ENCODE peak calls at places on chromosomes 12 and 14, in four cellular contexts. Y, V, E and O are unnamed samples.

GRCh38 chr12:125382896-125383295 is 317.7 kb downstream of the AACS start:
- DNase-seq in V (no peak), Y (no peak), E (no peak), O (no peak)

GRCh38 chr12:108381793-108382436 is 42.8 kb upstream of the CMKLR1 start:
- DNase-seq in Y (no peak), V (no peak), E (peak), O (no peak)

GRCh38 chr14:99463974-99464373 is 16.7 kb downstream of the SETD3 start:
- DNase-seq in Y (no peak), E (no peak), V (no peak), O (no peak)

GRCh38 chr12:32501835-32502333 is 102.5 kb downstream of the FGD4 start:
- DNase-seq in E (peak), Y (no peak), V (peak), O (no peak)

GRCh38 chr12:127723236-127723635 is 543.7 kb upstream of the TMEM132C start:
- DNase-seq in E (no peak), V (no peak), Y (no peak), O (no peak)

GRCh38 chr14:93965287-93965821 is 11.0 kb downstream of the ASB2 start:
- DNase-seq in E (no peak), V (no peak), Y (peak), O (no peak)

GRCh38 chr14:65492277-65492676 is 79.7 kb downstream of the FUT8 start:
- DNase-seq in E (no peak), V (no peak), Y (no peak), O (no peak)

GRCh38 chr12:75884465-75884985 is 147.1 kb downstream of the PHLDA1 start:
- DNase-seq in E (no peak), V (no peak), Y (no peak), O (no peak)

GRCh38 chr12:46661161-46661845 is 164.5 kb downstream of the SLC38A4 start:
- DNase-seq in V (peak), Y (no peak), E (no peak), O (no peak)

GRCh38 chr12:53500119-53500775 is 836 bp upstream of the TARBP2 start:
- DNase-seq in Y (no peak), E (no peak), V (peak), O (peak)

GRCh38 chr14:72852194-72852593 is 41.7 kb downstream of the DPF3 start:
- DNase-seq in Y (no peak), V (no peak), E (no peak), O (no peak)

GRCh38 chr12:113899844-113900471 is 66.2 kb downstream of the RBM19 start:
- DNase-seq in Y (no peak), E (peak), V (no peak), O (no peak)

GRCh38 chr12:85657836-85658235 is 178.4 kb downstream of the RASSF9 start:
- DNase-seq in V (no peak), E (no peak), Y (no peak), O (no peak)

GRCh38 chr12:115362319-115362976 is 678.5 kb upstream of the TBX3 start:
- DNase-seq in Y (no peak), V (peak), E (no peak), O (no peak)

GRCh38 chr14:104873380-104874055 is 8.4 kb downstream of the CEP170B start:
- DNase-seq in E (no peak), Y (no peak), V (no peak), O (no peak)

GRCh38 chr12:103495158-103495782 is 498 bp downstream of the C12orf42 start:
- DNase-seq in V (no peak), E (peak), Y (no peak), O (no peak)

GRCh38 chr12:1855241-1855640 is 34.9 kb downstream of the LRTM2 start:
- DNase-seq in V (no peak), Y (no peak), E (peak), O (no peak)

GRCh38 chr12:104670439-104671406 is 214.0 kb downstream of the CHST11 start:
- DNase-seq in V (peak), E (no peak), Y (no peak), O (no peak)

GRCh38 chr12:13198921-13199320 is 2.4 kb downstream of the EMP1 start:
- DNase-seq in Y (no peak), V (peak), E (no peak), O (no peak)
- H3K27ac ChIP-seq in Y (peak), V (peak), E (no peak), O (peak)

DNA sequence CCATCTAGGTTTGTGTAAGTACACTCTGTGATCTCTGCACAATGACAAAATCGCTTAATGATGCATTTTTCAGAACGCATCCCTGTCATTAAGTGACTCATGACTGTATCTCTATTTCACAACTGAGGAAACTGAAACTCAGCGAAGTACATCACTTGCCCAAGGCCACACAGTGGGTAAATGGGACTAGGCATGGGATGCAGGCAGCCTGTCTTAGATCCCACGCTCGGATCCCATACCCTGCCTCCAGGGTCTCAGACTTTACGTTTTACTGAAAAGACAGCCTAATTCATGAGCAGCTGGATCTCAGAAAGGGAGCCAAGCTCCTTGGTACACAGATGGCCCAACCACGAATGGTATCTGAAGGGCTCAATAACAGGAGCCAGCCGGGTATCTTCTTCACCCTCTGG is 2.4 kb upstream of the MLEC start:
- DNase-seq in V (peak), Y (peak), E (no peak), O (no peak)
- H3K27ac ChIP-seq in V (peak), Y (no peak), E (no peak), O (no peak)

GRCh38 chr12:13167226-13167625 is 29.3 kb upstream of the EMP1 start:
- DNase-seq in V (no peak), Y (peak), E (no peak), O (no peak)
- H3K27ac ChIP-seq in V (no peak), Y (peak), E (no peak), O (no peak)

GRCh38 chr12:50507930-50508329 is 3.1 kb downstream of the DIP2B start:
- DNase-seq in E (no peak), V (no peak), Y (no peak), O (no peak)
- H3K27ac ChIP-seq in E (no peak), V (no peak), Y (peak), O (peak)